ENCODE peak calls at places on chromosome 7, in nine cellular contexts. H, E, G, Q, M, C, K, L and O are unnamed samples.

GRCh38 chr7:1829111-1829510 is 159.0 kb downstream of the ELFN1 start:
- DNase-seq in H (no peak), M (no peak), L (peak), C (peak), G (no peak), E (no peak), Q (no peak), K (no peak), O (peak)

GRCh38 chr7:106482091-106482490 is 178.9 kb downstream of the CCDC71L start:
- DNase-seq in M (no peak), L (no peak), K (no peak), H (no peak), Q (no peak), E (no peak), C (no peak), G (no peak), O (no peak)

GRCh38 chr7:19991936-19992335 is 218.5 kb upstream of the TMEM196 start:
- DNase-seq in G (no peak), K (no peak), L (no peak), M (no peak), E (no peak), Q (no peak), C (no peak), H (no peak), O (no peak)

GRCh38 chr7:2299131-2299829 is 15.0 kb downstream of the SNX8 start:
- DNase-seq in E (no peak), K (no peak), C (no peak), Q (no peak), G (no peak), L (peak), H (peak), M (no peak), O (no peak)

GRCh38 chr7:130356121-130356759 is 11.6 kb downstream of the CPA5 start:
- DNase-seq in Q (peak), E (peak), L (peak), G (no peak), M (peak), K (no peak), C (peak), H (peak), O (peak)

GRCh38 chr7:16874061-16874460 is 7.7 kb downstream of the AGR3 start:
- DNase-seq in L (no peak), H (no peak), M (no peak), C (no peak), K (no peak), Q (no peak), G (no peak), E (no peak), O (no peak)

GRCh38 chr7:78296689-78297371 is 498.3 kb downstream of the PHTF2 start:
- DNase-seq in Q (no peak), G (peak), C (no peak), L (no peak), H (no peak), E (no peak), K (no peak), M (no peak), O (no peak)

GRCh38 chr7:107857541-107857912 is 33.5 kb upstream of the DLD start:
- DNase-seq in M (no peak), K (no peak), L (no peak), E (no peak), C (no peak), G (no peak), Q (peak), H (no peak), O (no peak)

GRCh38 chr7:132516042-132516840 is 60.0 kb downstream of the PLXNA4 start:
- DNase-seq in C (no peak), E (no peak), G (no peak), K (no peak), H (no peak), Q (peak), M (no peak), L (no peak), O (no peak)

GRCh38 chr7:2181077-2181854 is 51.5 kb downstream of the MAD1L1 start:
- DNase-seq in L (no peak), C (no peak), E (no peak), H (no peak), Q (no peak), M (no peak), K (no peak), G (no peak), O (no peak)

GRCh38 chr7:100965723-100966541 is 3.4 kb upstream of the MUC12 start:
- DNase-seq in E (peak), Q (peak), L (peak), K (peak), H (peak), C (peak), M (peak), G (peak), O (peak)

GRCh38 chr7:153402721-153403541 is 643.4 kb downstream of the ACTR3B start:
- DNase-seq in G (no peak), M (no peak), L (no peak), K (no peak), E (no peak), C (no peak), H (no peak), Q (no peak), O (no peak)

GRCh38 chr7:127706766-127707165 is 54.8 kb downstream of the SND1 start:
- DNase-seq in Q (no peak), K (no peak), M (no peak), C (no peak), G (no peak), L (no peak), E (no peak), H (no peak), O (no peak)

GRCh38 chr7:140039071-140039470 is 23.7 kb downstream of the PARP12 start:
- DNase-seq in L (no peak), C (no peak), G (no peak), E (no peak), Q (no peak), H (no peak), M (no peak), K (no peak), O (no peak)

GRCh38 chr7:140042386-140042670 is 20.4 kb downstream of the PARP12 start:
- DNase-seq in G (no peak), Q (no peak), K (no peak), L (no peak), E (no peak), C (no peak), M (no peak), H (no peak), O (no peak)

GRCh38 chr7:140044251-140044650 is 18.5 kb downstream of the PARP12 start:
- DNase-seq in H (no peak), Q (no peak), M (no peak), K (no peak), L (no peak), G (no peak), C (peak), E (no peak), O (no peak)

GRCh38 chr7:140039896-140040295 is 22.9 kb downstream of the PARP12 start:
- DNase-seq in Q (no peak), C (no peak), E (no peak), L (no peak), M (no peak), G (no peak), K (no peak), H (no peak), O (no peak)

GRCh38 chr7:140041626-140042385 is 20.9 kb downstream of the PARP12 start:
- DNase-seq in H (no peak), K (no peak), L (no peak), M (no peak), G (no peak), C (no peak), Q (no peak), E (no peak), O (no peak)
- H3K4me3 ChIP-seq in H (no peak), K (no peak), L (no peak), M (no peak), G (no peak), C (no peak), Q (no peak), E (no peak), O (no peak)

DNA sequence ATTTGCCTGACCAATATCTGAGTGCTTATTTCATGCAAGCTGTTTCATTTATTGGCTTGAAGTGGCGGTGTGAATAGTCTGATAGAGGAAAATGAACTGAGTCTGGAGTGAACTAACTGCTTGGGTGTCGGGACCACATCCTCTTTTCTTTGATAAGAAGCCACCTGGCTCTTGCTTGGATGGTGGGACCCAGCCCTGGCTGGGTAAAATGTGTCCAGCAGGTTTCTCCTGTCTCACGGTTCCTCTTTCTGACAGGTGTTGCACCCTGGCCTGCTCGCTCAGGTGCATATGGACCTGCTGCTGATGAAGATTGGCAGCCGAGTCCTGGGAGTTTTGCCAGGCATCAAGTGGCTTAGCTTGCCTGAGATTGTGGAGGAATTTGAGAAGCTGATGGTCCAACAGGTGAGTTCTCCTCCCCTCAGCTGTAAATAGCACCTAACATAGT is 1.6 kb downstream of the ADCK2 start:
- DNase-seq in C (no peak), K (no peak), E (no peak), L (peak), G (peak), M (no peak), Q (no peak), H (no peak), O (no peak)
- H3K27ac ChIP-seq in C (no peak), K (peak), E (no peak), L (peak), G (peak), M (no peak), Q (no peak), H (no peak), O (no peak)

DNA sequence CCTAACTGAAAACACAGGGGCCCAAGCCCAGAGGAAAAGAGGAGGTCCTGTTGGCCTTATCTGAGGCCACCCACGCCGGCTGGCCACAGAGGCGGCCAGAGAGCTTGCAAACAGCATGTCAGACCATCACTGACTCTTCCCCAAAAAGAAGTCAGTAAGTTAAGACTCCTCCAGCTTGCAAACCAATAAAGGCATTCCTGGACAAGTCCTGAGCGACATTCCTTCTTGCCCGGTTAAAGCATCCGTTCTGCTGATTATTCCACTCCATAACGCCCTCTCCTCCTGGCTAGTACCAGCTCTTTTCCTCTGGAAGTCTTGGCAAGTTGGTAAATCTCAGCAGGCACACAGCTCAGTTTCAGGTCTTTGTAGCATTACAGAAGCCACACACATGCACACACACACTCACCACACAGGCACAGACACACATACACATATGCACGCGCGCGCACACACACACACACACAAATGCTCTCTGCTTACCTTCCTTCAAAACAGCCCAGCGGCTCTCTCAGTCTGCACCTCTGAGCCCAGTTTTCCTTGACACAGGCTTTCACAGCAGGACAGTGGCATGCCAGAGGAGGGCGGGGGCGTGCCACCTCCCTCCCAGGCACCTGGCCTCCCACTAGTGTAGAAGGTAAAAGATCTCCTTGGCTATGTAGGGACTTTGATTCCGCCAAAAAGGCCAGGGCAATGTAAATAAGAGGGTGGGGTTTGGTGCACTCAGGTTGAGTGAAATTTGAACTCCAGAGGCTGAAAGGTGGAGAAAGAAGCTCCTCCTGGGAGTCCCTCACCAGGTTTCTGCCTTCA is 201.4 kb downstream of the TNS3 start:
- DNase-seq in H (no peak), K (no peak), C (peak), M (peak), L (peak), E (peak), G (peak), Q (peak), O (peak)
- H3K4me3 ChIP-seq in H (peak), K (no peak), C (peak), M (no peak), L (peak), E (no peak), G (no peak), Q (no peak), O (peak)

GRCh38 chr7:137882261-137882668 is 35.5 kb upstream of the DGKI start:
- DNase-seq in C (no peak), G (no peak), M (no peak), H (peak), Q (peak), L (no peak), E (no peak), K (no peak), O (no peak)

GRCh38 chr7:137880432-137880831 is 33.7 kb upstream of the DGKI start:
- DNase-seq in M (no peak), L (no peak), G (no peak), Q (peak), K (no peak), H (no peak), C (no peak), E (no peak), O (no peak)

GRCh38 chr7:137882806-137883205 is 36.0 kb upstream of the DGKI start:
- DNase-seq in K (no peak), M (no peak), E (no peak), G (no peak), L (no peak), H (no peak), C (no peak), Q (no peak), O (no peak)

GRCh38 chr7:137879357-137880158 is 32.8 kb upstream of the DGKI start:
- DNase-seq in G (no peak), L (no peak), M (no peak), Q (peak), H (peak), C (no peak), E (no peak), K (no peak), O (peak)

GRCh38 chr7:137881607-137882260 is 35.0 kb upstream of the DGKI start:
- DNase-seq in L (no peak), G (no peak), H (no peak), K (no peak), C (no peak), E (no peak), M (no peak), Q (no peak), O (no peak)
- H3K27ac ChIP-seq in L (no peak), G (peak), H (no peak), K (no peak), C (no peak), E (no peak), M (no peak), Q (peak), O (no peak)

DNA sequence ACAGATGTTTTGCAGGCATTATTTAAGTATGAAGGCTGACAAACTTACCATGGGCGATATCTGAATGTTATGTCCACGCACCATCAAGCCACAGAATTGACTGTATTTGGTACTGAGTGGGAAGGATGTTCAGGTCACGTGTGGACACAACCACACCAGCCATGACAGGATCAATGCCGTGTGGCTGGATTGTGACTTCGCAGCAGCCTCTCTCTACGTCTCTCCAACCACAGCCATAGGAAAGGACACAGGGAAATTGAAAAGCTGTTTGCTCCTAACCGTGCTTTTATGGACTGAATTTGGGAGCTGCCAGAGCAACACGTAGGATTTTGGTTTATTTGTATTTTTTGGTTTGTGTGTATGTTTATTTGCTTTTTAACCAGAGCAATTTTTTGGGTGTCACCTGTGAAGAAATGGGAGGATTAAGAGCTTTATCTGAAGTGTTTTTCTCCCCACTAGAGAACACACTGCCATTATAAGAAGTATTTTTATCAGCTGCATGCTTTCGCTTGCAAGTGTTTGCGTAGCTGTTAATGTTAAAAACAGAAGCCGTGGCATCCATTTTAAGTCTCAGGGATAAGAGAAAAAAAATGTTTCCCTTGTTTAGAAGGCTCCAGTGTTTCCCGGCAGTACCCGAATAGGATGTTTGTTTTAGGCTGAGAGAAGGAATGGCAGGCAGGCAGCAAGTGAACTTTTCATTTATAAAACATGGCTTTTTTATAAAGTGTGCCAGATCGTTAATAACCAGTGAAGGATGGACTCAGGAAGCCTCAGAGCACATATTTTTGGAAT is 401.1 kb upstream of the NFE2L3 start:
- DNase-seq in H (no peak), C (no peak), M (no peak), E (no peak), K (no peak), L (no peak), Q (no peak), G (no peak), O (no peak)
- H3K4me3 ChIP-seq in H (no peak), C (no peak), M (no peak), E (no peak), K (no peak), L (no peak), Q (no peak), G (no peak), O (no peak)

GRCh38 chr7:104985259-104985617 is 28.8 kb upstream of the KMT2E start:
- DNase-seq in Q (no peak), L (no peak), K (no peak), C (no peak), E (no peak), G (no peak), M (no peak), H (no peak), O (no peak)
- H3K27ac ChIP-seq in Q (peak), L (peak), K (peak), C (no peak), E (peak), G (peak), M (peak), H (no peak), O (no peak)